ENCODE peak calls at places on chromosomes 6 and 20, in five cellular contexts. S is mammary epithelial cell, N is right lobe of liver, P is heart right ventricle, R is upper lobe of right lung. G is an unnamed sample. For H3K4me1, the result is how much of the 10 kb centered on the place peaks cover.

GRCh38 chr6:116012966-116013365 is 47.7 kb downstream of the FRK start:
- DNase-seq in S (peak), N (no peak), P (no peak), R (no peak), G (no peak)

GRCh38 chr6:170026272-170027110 is 264.4 kb downstream of the DLL1 start:
- DNase-seq in S (peak), N (peak), P (no peak), R (peak), G (no peak)

GRCh38 chr6:31083742-31084354 is 28.5 kb downstream of the C6orf15 start:
- DNase-seq in S (no peak), N (no peak), P (no peak), R (no peak), G (peak)

GRCh38 chr20:34190679-34191090 is 50.5 kb upstream of the ASIP start:
- DNase-seq in S (peak), N (peak), P (peak), R (peak), G (peak)

GRCh38 chr6:128516514-128516898 is 3.9 kb downstream of the PTPRK start:
- DNase-seq in S (no peak), N (no peak), P (no peak), R (no peak), G (no peak)

GRCh38 chr6:65979120-65979519 is 272.1 kb upstream of the EYS start:
- DNase-seq in S (no peak), N (no peak), P (no peak), R (no peak), G (no peak)

GRCh38 chr20:17640146-17640874 is 41.7 kb downstream of the RRBP1 start:
- DNase-seq in S (no peak), N (no peak), P (no peak), R (no peak), G (no peak)

GRCh38 chr6:5261545-5262109 is 314 bp downstream of the FARS2 start:
- DNase-seq in S (no peak), N (no peak), P (no peak), R (no peak), G (no peak)

GRCh38 chr6:36929607-36930006 is 24.9 kb upstream of the PI16 start:
- DNase-seq in S (peak), N (no peak), P (no peak), R (no peak), G (peak)

GRCh38 chr6:15615837-15616236 is 47.0 kb downstream of the DTNBP1 start:
- DNase-seq in S (no peak), N (no peak), P (no peak), R (no peak), G (no peak)

GRCh38 chr6:112188906-112189305 is 65.5 kb downstream of the LAMA4 start:
- DNase-seq in S (no peak), N (no peak), P (no peak), R (no peak), G (no peak)

GRCh38 chr6:169396554-169397163 is 143.0 kb upstream of the THBS2 start:
- DNase-seq in S (no peak), N (no peak), P (no peak), R (no peak), G (no peak)

GRCh38 chr6:98054453-98054852 is 771.4 kb upstream of the MMS22L start:
- DNase-seq in S (peak), N (no peak), P (no peak), R (no peak), G (no peak)

GRCh38 chr6:135637701-135638100 is 140.2 kb upstream of the AHI1 start:
- DNase-seq in S (no peak), N (no peak), P (no peak), R (no peak), G (no peak)

GRCh38 chr6:95143408-95144180 is 433.7 kb upstream of the MANEA start:
- DNase-seq in S (no peak), N (peak), P (no peak), R (no peak), G (no peak)

GRCh38 chr6:16750566-16750965 is 10.7 kb downstream of the ATXN1 start:
- DNase-seq in S (no peak), N (no peak), P (no peak), R (no peak), G (no peak)

GRCh38 chr6:158609455-158610155 is 34.9 kb downstream of the DYNLT1 start:
- DNase-seq in S (no peak), N (no peak), P (no peak), R (no peak), G (no peak)

GRCh38 chr6:143743256-143744166 is 65.7 kb downstream of the PHACTR2 start:
- DNase-seq in S (no peak), N (no peak), P (no peak), R (no peak), G (no peak)

GRCh38 chr6:99943846-99944245 is 50.2 kb downstream of the MCHR2 start:
- DNase-seq in S (no peak), N (no peak), P (no peak), R (no peak), G (no peak)

GRCh38 chr6:71457883-71458282 is 169.3 kb downstream of the OGFRL1 start:
- DNase-seq in S (peak), N (no peak), P (no peak), R (no peak), G (no peak)

GRCh38 chr20:35776513-35777101 is 4.8 kb downstream of the PHF20 start:
- DNase-seq in S (peak), N (peak), P (peak), R (no peak), G (peak)

GRCh38 chr6:16816891-16817290 is 55.6 kb upstream of the ATXN1 start:
- DNase-seq in S (no peak), N (no peak), P (no peak), R (no peak), G (no peak)

GRCh38 chr6:25312703-25313102 is 33.5 kb downstream of the CARMIL1 start:
- DNase-seq in S (peak), N (no peak), P (no peak), R (no peak), G (no peak)

GRCh38 chr20:44664127-44664526 is 12.6 kb upstream of the ADA start:
- DNase-seq in S (no peak), N (no peak), P (no peak), R (no peak), G (no peak)

GRCh38 chr20:17066955-17067354 is 159.9 kb upstream of the PCSK2 start:
- DNase-seq in S (no peak), N (no peak), P (no peak), R (no peak), G (no peak)

GRCh38 chr6:168165373-168165772 is 86.4 kb upstream of the FRMD1 start:
- DNase-seq in S (no peak), N (no peak), P (no peak), R (no peak), G (no peak)

GRCh38 chr6:133201231-133201630 is 39.9 kb upstream of the EYA4 start:
- DNase-seq in S (no peak), N (no peak), P (no peak), R (no peak), G (no peak)

GRCh38 chr6:79702701-79703100 is 71.6 kb downstream of the SH3BGRL2 start:
- DNase-seq in S (no peak), N (no peak), P (no peak), R (no peak), G (no peak)

GRCh38 chr20:32539817-32540675 is 45.1 kb downstream of the NOL4L start:
- DNase-seq in S (no peak), N (no peak), P (no peak), R (no peak), G (no peak)

GRCh38 chr6:38337819-38338465 is 301.8 kb downstream of the BTBD9 start:
- DNase-seq in S (peak), N (no peak), P (no peak), R (no peak), G (no peak)

GRCh38 chr6:170049641-170050491 is 241.0 kb downstream of the DLL1 start:
- DNase-seq in S (peak), N (peak), P (peak), R (peak), G (no peak)

DNA sequence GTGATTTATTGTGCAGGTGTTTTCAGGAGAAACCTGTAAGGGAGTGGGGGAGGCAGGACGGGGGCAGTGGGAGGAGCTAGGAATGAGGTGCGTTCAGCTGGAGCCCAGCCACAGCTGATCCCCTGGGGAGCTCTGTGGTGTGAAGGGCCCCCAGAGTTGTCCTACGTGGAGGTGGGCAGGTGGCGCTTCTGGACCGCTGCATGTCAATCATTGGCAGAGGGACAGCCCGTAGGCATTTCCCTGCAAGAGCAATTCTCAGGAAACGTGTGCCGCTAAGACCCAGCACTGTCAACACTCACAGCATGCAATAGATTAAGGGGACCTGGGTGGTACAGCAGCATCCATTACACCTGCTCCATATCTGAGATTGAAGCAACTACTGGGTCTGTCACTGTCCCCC is 88.0 kb downstream of the PRND start:
- DNase-seq in S (no peak), N (no peak), P (no peak), R (no peak), G (no peak)
- H3K4me1 ChIP-seq in S (under half), N (under half), P (under half), R (half or more), G (under half)

DNA sequence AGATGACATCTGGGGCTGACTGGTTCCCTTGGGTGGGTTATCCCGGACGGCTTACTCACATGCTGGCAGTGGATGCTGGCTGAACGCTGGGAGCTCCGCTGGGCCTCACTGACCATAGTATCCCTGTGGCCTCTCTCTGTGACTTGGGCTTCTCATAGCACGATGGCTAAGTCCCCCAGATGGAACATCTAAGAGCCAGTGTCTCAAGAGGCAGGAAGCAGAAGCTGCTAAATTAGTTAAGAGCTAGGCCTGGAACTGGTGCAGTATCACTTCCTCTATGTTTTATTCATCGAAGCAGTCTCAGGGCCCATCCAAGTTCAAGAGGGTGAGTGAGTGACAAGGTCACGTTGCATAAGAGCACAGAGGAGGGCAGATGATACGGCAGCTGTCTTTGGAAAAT is 116.5 kb upstream of the LAMP5 start:
- DNase-seq in S (no peak), N (no peak), P (peak), R (no peak), G (no peak)
- H3K4me1 ChIP-seq in S (under half), N (under half), P (under half), R (under half), G (under half)

DNA sequence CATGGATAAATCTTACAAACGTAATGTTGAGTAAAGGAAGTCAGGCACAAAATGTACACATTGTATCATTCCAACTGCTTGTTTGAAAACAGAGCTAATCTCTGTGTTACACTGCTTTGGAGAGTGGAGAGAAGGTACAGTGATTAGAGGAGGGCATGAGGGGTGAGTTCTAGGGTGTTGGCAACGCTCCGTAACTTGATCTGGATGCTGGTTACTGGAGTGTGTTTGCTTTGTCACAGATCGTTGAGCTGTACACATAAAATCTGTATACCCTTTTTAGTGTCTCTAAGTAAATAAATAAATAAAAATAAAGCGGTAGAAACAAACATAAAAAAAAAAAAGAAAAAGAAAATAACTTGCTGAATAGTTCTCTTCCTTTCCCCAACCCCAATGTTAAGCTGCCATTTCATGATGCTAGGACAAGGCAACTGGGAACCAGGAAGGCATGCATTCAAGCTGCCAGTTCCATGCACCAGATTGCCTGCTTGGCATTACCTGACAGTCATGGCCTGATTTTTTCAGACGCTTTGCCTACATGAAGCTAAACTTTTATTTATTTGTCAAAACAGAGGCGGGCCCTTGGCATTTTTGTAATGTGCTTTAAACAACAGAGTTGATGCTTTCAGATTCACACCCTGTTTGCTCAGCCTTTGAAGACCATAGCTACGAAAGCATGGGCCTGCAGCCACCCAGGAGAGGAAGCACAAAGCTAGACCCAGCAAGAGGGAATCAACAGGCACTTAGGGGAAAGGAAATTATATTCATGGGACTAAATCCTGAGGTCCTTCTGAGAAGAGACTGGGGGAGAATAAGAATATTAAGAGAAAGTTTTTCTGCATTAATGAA is 21.2 kb downstream of the TNFRSF21 start:
- DNase-seq in S (no peak), N (no peak), P (no peak), R (no peak), G (no peak)
- H3K4me1 ChIP-seq in S (under half), N (under half), P (under half), R (under half), G (under half)

DNA sequence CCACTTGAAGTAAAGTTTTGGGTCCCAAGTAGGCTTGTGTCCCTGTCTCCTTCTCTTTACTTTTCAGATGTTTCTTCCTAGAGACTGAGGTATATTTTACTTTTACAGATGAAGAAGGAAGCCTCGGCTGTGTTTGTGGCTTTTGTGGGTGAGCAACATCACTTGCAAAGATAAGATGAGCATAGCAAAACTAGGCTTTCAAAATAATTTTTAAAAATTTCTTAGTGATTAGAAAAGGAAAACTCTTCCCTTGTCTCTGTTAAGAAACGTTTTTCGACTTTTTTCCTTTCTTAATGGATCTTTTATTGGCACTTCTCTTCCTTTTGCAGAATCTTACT is 7.6 kb downstream of the PTPN1 start:
- DNase-seq in S (no peak), N (no peak), P (no peak), R (no peak), G (no peak)
- H3K4me1 ChIP-seq in S (half or more), N (half or more), P (half or more), R (half or more), G (half or more)

DNA sequence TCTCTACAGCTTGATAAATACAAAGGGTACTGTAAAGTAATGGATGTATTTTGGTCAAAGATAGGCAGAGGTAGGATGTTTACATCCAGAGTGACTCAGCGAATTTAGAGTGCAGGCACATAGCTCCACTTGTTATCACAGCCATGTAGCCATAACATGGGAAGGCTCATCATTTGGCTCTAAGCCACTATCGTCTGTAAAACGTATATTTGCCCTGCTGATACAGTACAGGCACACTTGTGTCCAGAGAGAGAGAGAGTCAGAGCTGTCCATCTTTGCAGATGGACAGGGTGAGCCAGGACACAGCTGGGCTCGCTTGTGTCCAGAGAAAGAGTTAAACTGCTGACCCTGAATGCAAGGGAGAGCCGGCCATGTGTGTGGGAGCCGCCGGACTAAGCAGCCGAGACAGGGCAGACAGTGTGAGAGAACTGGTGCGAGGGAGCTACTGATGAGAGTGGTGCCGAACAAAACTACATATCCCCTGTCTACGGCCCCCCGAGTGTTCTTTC is 619.0 kb downstream of the DOK5 start:
- DNase-seq in S (no peak), N (no peak), P (no peak), R (no peak), G (no peak)
- H3K4me1 ChIP-seq in S (under half), N (under half), P (under half), R (under half), G (under half)

DNA sequence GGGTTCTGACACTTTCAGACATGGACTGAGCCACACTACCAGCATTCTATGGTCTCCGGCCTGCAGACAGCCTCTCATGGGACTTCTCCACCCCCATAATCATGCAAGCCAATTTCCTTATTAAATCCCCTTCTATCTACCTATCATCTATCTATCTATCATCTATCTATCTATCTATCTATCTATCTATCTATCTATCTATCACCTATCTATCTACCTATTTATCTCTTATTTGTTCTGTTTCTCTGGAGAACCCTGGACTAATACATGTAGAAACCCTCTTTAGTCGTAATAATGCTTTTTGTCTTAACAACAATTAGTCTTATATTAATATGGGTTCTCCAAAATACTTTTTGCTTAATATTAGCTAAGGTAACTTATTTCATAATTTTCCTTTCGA is 174.1 kb upstream of the PRSS16 start:
- DNase-seq in S (no peak), N (no peak), P (no peak), R (no peak), G (no peak)
- H3K4me1 ChIP-seq in S (under half), N (under half), P (under half), R (under half), G (under half)

DNA sequence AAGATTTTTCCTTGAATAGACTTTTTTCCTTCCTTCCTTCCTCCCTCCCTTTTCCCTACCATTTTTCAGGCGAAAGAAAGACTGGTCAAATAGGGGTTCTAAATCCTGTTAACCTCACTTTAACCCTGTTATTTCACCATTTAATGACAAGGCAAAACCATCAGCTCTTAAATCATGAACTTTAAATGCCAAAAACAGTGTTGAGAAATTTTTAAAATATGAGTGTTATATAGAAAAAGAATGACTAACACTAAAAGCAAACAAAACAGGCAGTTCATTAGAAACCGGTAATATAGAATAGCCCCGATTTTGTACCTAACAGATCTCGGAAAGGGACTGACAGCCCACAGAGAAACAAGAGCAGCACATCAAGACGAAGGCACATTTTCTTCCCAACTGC is 57.3 kb upstream of the CEP85L start:
- DNase-seq in S (no peak), N (no peak), P (no peak), R (no peak), G (no peak)
- H3K4me1 ChIP-seq in S (half or more), N (under half), P (under half), R (under half), G (under half)

GRCh38 chr6:129667621-129668020 is 42.4 kb downstream of the ARHGAP18 start:
- DNase-seq in S (peak), N (no peak), P (no peak), R (no peak), G (peak)
- H3K4me1 ChIP-seq in S (under half), N (under half), P (under half), R (under half), G (under half)

DNA sequence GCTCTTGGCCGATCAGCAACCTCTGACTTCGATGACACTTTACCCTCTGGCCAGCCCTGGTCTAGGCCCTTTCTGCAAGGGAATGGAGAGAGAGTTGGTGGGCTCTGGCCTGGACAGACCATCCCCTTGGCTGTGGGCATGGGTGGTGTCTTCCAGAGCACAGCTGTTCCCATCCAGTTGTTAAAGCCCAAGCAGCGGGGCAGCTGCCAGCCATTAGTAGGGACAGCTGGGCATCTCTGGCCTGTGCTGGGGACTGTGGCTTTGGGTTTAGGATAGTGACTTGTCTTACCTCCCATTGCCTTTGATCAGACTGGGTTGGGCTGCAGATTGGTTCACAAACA is 2.8 kb downstream of the CDC25B start:
- DNase-seq in S (no peak), N (no peak), P (no peak), R (no peak), G (no peak)
- H3K4me1 ChIP-seq in S (under half), N (under half), P (under half), R (half or more), G (under half)

G was measured in HAP-1.